ENCODE peak calls at places on chromosomes 6 and 20, in four cellular contexts. K, Q, Z and C are unnamed samples.

GRCh38 chr6:161128230-161128629 is 136.7 kb downstream of the MAP3K4 start:
- DNase-seq in K (no peak), Q (no peak), Z (no peak), C (no peak)

GRCh38 chr6:166025149-166025898 is 142.3 kb downstream of the TBXT start:
- DNase-seq in K (no peak), Q (no peak), Z (no peak), C (no peak)

GRCh38 chr6:170124836-170125235 is 166.0 kb downstream of the DLL1 start:
- DNase-seq in K (no peak), Q (peak; percentile 51), Z (peak; percentile 86), C (peak; percentile 53)

GRCh38 chr6:169803816-169804340 is 52.5 kb downstream of the ERMARD start:
- DNase-seq in K (no peak), Q (peak; percentile 29), Z (no peak), C (no peak)

GRCh38 chr20:38855356-38855755 is 49.9 kb downstream of the PPP1R16B start:
- DNase-seq in K (no peak), Q (no peak), Z (no peak), C (no peak)

GRCh38 chr20:51439160-51439689 is 103.3 kb downstream of the NFATC2 start:
- DNase-seq in K (no peak), Q (no peak), Z (no peak), C (no peak)

GRCh38 chr20:688809-689208 is 13.2 kb upstream of the SCRT2 start:
- DNase-seq in K (no peak), Q (peak; percentile 58), Z (no peak), C (peak; percentile 14)

GRCh38 chr6:151731313-151731712 is 76.2 kb upstream of the ESR1 start:
- DNase-seq in K (no peak), Q (no peak), Z (no peak), C (no peak)

GRCh38 chr6:53524455-53524815 is 20.5 kb downstream of the GCLC start:
- DNase-seq in K (no peak), Q (no peak), Z (peak; percentile 42), C (peak; percentile 24)

GRCh38 chr20:59010321-59010994 is 3.4 kb upstream of the CTSZ start:
- DNase-seq in K (no peak), Q (no peak), Z (peak; percentile 80), C (no peak)

GRCh38 chr20:32333988-32334885 is 23.9 kb upstream of the ASXL1 start:
- DNase-seq in K (no peak), Q (peak; percentile 87), Z (no peak), C (no peak)

GRCh38 chr6:83311231-83311630 is 118.1 kb downstream of the RWDD2A start:
- DNase-seq in K (no peak), Q (no peak), Z (no peak), C (no peak)

GRCh38 chr6:111173946-111174345 is 86.6 kb downstream of the SLC16A10 start:
- DNase-seq in K (no peak), Q (no peak), Z (no peak), C (no peak)

GRCh38 chr6:52454556-52454955 is 34.4 kb downstream of the EFHC1 start:
- DNase-seq in K (no peak), Q (no peak), Z (peak; percentile 83), C (no peak)

GRCh38 chr20:51532577-51533191 is 9.8 kb downstream of the NFATC2 start:
- DNase-seq in K (no peak), Q (peak; percentile 79), Z (no peak), C (no peak)